ENCODE peak calls at places on chromosomes 13 and 19, in six cellular contexts. X, Q, W, L, N and Z are unnamed samples.

GRCh38 chr13:106182404-106182803 is 353.1 kb downstream of the EFNB2 start:
- DNase-seq in X (no peak), Q (peak; percentile 18), W (no peak), L (peak; percentile 83), N (no peak), Z (no peak)

GRCh38 chr13:63643543-63643942 is 2227.9 kb upstream of the PCDH20 start:
- DNase-seq in X (no peak), Q (no peak), W (no peak), L (no peak), N (no peak), Z (no peak)

GRCh38 chr13:47898080-47898479 is 103.0 kb downstream of the SUCLA2 start:
- DNase-seq in X (no peak), Q (no peak), W (no peak), L (no peak), N (no peak), Z (no peak)

GRCh38 chr19:53813996-53814395 is 10.1 kb downstream of the NLRP12 start:
- DNase-seq in X (no peak), Q (no peak), W (no peak), L (no peak), N (no peak), Z (no peak)

GRCh38 chr13:27824121-27824520 is 31.8 kb downstream of the GSX1 start:
- DNase-seq in X (no peak), Q (no peak), W (no peak), L (no peak), N (no peak), Z (no peak)

GRCh38 chr19:7808108-7808507 is 21.9 kb upstream of the EVI5L start:
- DNase-seq in X (no peak), Q (no peak), W (no peak), L (no peak), N (no peak), Z (no peak)

GRCh38 chr13:46484561-46484960 is 68.4 kb upstream of the LRCH1 start:
- DNase-seq in X (no peak), Q (no peak), W (no peak), L (no peak), N (no peak), Z (no peak)

GRCh38 chr19:35901854-35902661 is at the start of gene HCST:
- DNase-seq in X (peak; percentile 69), Q (no peak), W (peak; percentile 35), L (no peak), N (no peak), Z (peak; percentile 76)

GRCh38 chr13:59312776-59313175 is 851.0 kb downstream of the DIAPH3 start:
- DNase-seq in X (no peak), Q (no peak), W (no peak), L (no peak), N (no peak), Z (no peak)

GRCh38 chr19:32691291-32691951 is at the start of gene NUDT19:
- DNase-seq in X (peak; percentile 63), Q (peak; percentile 35), W (peak; percentile 74), L (peak; percentile 79), N (peak; percentile 56), Z (peak; percentile 63)

GRCh38 chr19:35039881-35040456 is 1.6 kb upstream of the HPN start:
- DNase-seq in X (no peak), Q (no peak), W (no peak), L (no peak), N (no peak), Z (no peak)

GRCh38 chr19:55325172-55325571 is at the start of gene TMEM150B:
- DNase-seq in X (no peak), Q (no peak), W (no peak), L (no peak), N (no peak), Z (no peak)

GRCh38 chr13:64276232-64276631 is 2860.6 kb upstream of the PCDH20 start:
- DNase-seq in X (no peak), Q (no peak), W (no peak), L (no peak), N (no peak), Z (no peak)

GRCh38 chr13:30762643-30763042 is 27.3 kb downstream of the ALOX5AP start:
- DNase-seq in X (no peak), Q (no peak), W (no peak), L (no peak), N (no peak), Z (no peak)

GRCh38 chr13:99218969-99219368 is 18.3 kb downstream of the UBAC2 start:
- DNase-seq in X (peak; percentile 86), Q (no peak), W (peak; percentile 66), L (no peak), N (no peak), Z (peak; percentile 89)

GRCh38 chr13:48641404-48641803 is 12.3 kb upstream of the CYSLTR2 start:
- DNase-seq in X (no peak), Q (no peak), W (no peak), L (no peak), N (no peak), Z (no peak)

GRCh38 chr13:21663197-21663596 is 7.7 kb upstream of the FGF9 start:
- DNase-seq in X (no peak), Q (no peak), W (no peak), L (no peak), N (no peak), Z (no peak)

GRCh38 chr13:48492123-48493075 is 40.5 kb downstream of the RCBTB2 start:
- DNase-seq in X (peak; percentile 76), Q (peak; percentile 61), W (peak; percentile 68), L (peak; percentile 11), N (peak; percentile 51), Z (peak; percentile 81)

GRCh38 chr13:113650731-113651148 is 7.3 kb downstream of the ATP4B start:
- DNase-seq in X (no peak), Q (no peak), W (no peak), L (no peak), N (no peak), Z (no peak)

GRCh38 chr19:19109601-19110000 is 28.7 kb downstream of the TMEM161A start:
- DNase-seq in X (no peak), Q (no peak), W (no peak), L (peak; percentile 28), N (no peak), Z (no peak)